ENCODE peak calls at places on chromosomes 7 and 10, in five cellular contexts. One of them, this sample, is unnamed.
A peak's percentile ranks its signal among the peaks of the same experiment; 100 is the strongest.

GRCh38 chr10:47048533-47048905 is 137.3 kb downstream of the PTPN20 start:
- DNase-seq in HepG2: no peak
- DNase-seq in NT2/D1: no peak
- DNase-seq in H1: no peak
- DNase-seq in GM12878: no peak
- DNase-seq in this sample: no peak

GRCh38 chr7:44574286-44574872 is 671 bp upstream of the DDX56 start:
- DNase-seq in HepG2: no peak
- DNase-seq in NT2/D1: no peak
- DNase-seq in H1: no peak
- DNase-seq in GM12878: no peak
- DNase-seq in this sample: no peak

GRCh38 chr10:79392020-79392398 is 44.7 kb downstream of the PPIF start:
- DNase-seq in HepG2: no peak
- DNase-seq in NT2/D1: no peak
- DNase-seq in H1: no peak
- DNase-seq in GM12878: no peak
- DNase-seq in this sample: no peak

GRCh38 chr7:133301444-133301843 is 48.6 kb downstream of the EXOC4 start:
- DNase-seq in HepG2: no peak
- DNase-seq in NT2/D1: no peak
- DNase-seq in H1: no peak
- DNase-seq in GM12878: no peak
- DNase-seq in this sample: no peak

GRCh38 chr10:15436696-15437095 is 65.6 kb upstream of the FAM171A1 start:
- DNase-seq in HepG2: no peak
- DNase-seq in NT2/D1: no peak
- DNase-seq in H1: no peak
- DNase-seq in GM12878: no peak
- DNase-seq in this sample: no peak

GRCh38 chr7:7181519-7182155 is 707 bp upstream of the C1GALT1 start:
- DNase-seq in HepG2: peak; percentile 75
- DNase-seq in NT2/D1: peak; percentile 55
- DNase-seq in H1: peak; percentile 54
- DNase-seq in GM12878: peak; percentile 68
- DNase-seq in this sample: peak; percentile 13

GRCh38 chr7:42189535-42189934 is 47.5 kb downstream of the GLI3 start:
- DNase-seq in HepG2: no peak
- DNase-seq in NT2/D1: no peak
- DNase-seq in H1: no peak
- DNase-seq in GM12878: no peak
- DNase-seq in this sample: no peak

GRCh38 chr10:129964611-129965417 is 740 bp upstream of the EBF3 start:
- DNase-seq in HepG2: no peak
- DNase-seq in NT2/D1: no peak
- DNase-seq in H1: peak; percentile 77
- DNase-seq in GM12878: no peak
- DNase-seq in this sample: no peak

GRCh38 chr10:88820990-88821389 is 18.5 kb downstream of the LIPM start:
- DNase-seq in HepG2: no peak
- DNase-seq in NT2/D1: no peak
- DNase-seq in H1: no peak
- DNase-seq in GM12878: no peak
- DNase-seq in this sample: no peak

GRCh38 chr10:96588060-96588554 is 1.3 kb upstream of the TM9SF3 start:
- DNase-seq in HepG2: peak; percentile 36
- DNase-seq in NT2/D1: no peak
- DNase-seq in H1: no peak
- DNase-seq in GM12878: no peak
- DNase-seq in this sample: no peak

GRCh38 chr7:140463111-140463510 is 16.2 kb downstream of the MKRN1 start:
- DNase-seq in HepG2: no peak
- DNase-seq in NT2/D1: no peak
- DNase-seq in H1: no peak
- DNase-seq in GM12878: no peak
- DNase-seq in this sample: no peak

GRCh38 chr10:3404381-3404780 is 231.8 kb upstream of the PITRM1 start:
- DNase-seq in HepG2: no peak
- DNase-seq in NT2/D1: no peak
- DNase-seq in H1: no peak
- DNase-seq in GM12878: no peak
- DNase-seq in this sample: no peak

GRCh38 chr7:154842608-154843007 is 160.3 kb downstream of the PAXIP1 start:
- DNase-seq in HepG2: no peak
- DNase-seq in NT2/D1: no peak
- DNase-seq in H1: no peak
- DNase-seq in GM12878: no peak
- DNase-seq in this sample: no peak

GRCh38 chr7:19122018-19122588 is 4.7 kb upstream of the TWIST1 start:
- DNase-seq in HepG2: no peak
- DNase-seq in NT2/D1: no peak
- DNase-seq in H1: no peak
- DNase-seq in GM12878: no peak
- DNase-seq in this sample: peak; percentile 27

GRCh38 chr7:2824678-2825461 is 19.2 kb downstream of the GNA12 start:
- DNase-seq in HepG2: no peak
- DNase-seq in NT2/D1: peak; percentile 84
- DNase-seq in H1: no peak
- DNase-seq in GM12878: peak; percentile 49
- DNase-seq in this sample: no peak

GRCh38 chr7:74223711-74224510 is 14.1 kb downstream of the LAT2 start:
- DNase-seq in HepG2: no peak
- DNase-seq in NT2/D1: no peak
- DNase-seq in H1: no peak
- DNase-seq in GM12878: no peak
- DNase-seq in this sample: no peak

GRCh38 chr10:97139651-97140283 is 46.0 kb downstream of the SLIT1 start:
- DNase-seq in HepG2: no peak
- DNase-seq in NT2/D1: no peak
- DNase-seq in H1: no peak
- DNase-seq in GM12878: no peak
- DNase-seq in this sample: no peak

GRCh38 chr7:112546723-112547513 is 66.1 kb downstream of the LSMEM1 start:
- DNase-seq in HepG2: peak; percentile 30
- DNase-seq in NT2/D1: no peak
- DNase-seq in H1: no peak
- DNase-seq in GM12878: no peak
- DNase-seq in this sample: no peak

GRCh38 chr7:112550468-112551060 is 69.8 kb downstream of the LSMEM1 start:
- DNase-seq in HepG2: peak; percentile 60
- DNase-seq in NT2/D1: peak; percentile 36
- DNase-seq in H1: no peak
- DNase-seq in GM12878: peak; percentile 23
- DNase-seq in this sample: peak; percentile 39

DNA sequence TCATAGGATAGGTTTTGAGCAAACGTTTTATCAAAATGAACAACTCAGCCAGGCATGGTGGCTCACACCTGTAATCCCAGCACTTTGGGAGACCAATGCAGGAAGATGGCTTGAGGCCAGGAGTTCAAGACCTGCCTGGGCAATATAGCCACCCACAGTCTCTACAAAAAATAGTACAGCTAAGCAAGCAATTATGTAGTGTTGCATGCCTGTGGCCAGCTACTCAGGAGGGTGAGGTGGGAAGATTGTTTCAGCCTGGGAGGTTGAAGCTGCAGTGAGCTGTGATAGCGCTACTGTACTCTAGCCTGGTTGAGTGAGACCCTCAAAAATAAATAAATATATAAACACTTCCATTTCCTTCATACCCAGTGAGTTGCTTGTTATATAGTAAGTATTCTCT is 67.1 kb downstream of the LSMEM1 start:
- DNase-seq in HepG2: no peak
- DNase-seq in NT2/D1: no peak
- DNase-seq in H1: no peak
- DNase-seq in GM12878: no peak
- DNase-seq in this sample: no peak
- TF ChIP-seq SUZ12 in HepG2: no peak
- TF ChIP-seq SUZ12 in NT2/D1: no peak
- TF ChIP-seq SUZ12 in H1: no peak
- TF ChIP-seq SUZ12 in GM12878: no peak
- TF ChIP-seq SUZ12 in this sample: no peak

GRCh38 chr10:72097448-72098300 is 9.3 kb upstream of the SPOCK2 start:
- DNase-seq in HepG2: peak; percentile 98
- DNase-seq in NT2/D1: no peak
- DNase-seq in H1: no peak
- DNase-seq in GM12878: no peak
- DNase-seq in this sample: no peak
- TF ChIP-seq SUZ12 in HepG2: no peak
- TF ChIP-seq SUZ12 in NT2/D1: no peak
- TF ChIP-seq SUZ12 in H1: no peak
- TF ChIP-seq SUZ12 in GM12878: no peak
- TF ChIP-seq SUZ12 in this sample: no peak

DNA sequence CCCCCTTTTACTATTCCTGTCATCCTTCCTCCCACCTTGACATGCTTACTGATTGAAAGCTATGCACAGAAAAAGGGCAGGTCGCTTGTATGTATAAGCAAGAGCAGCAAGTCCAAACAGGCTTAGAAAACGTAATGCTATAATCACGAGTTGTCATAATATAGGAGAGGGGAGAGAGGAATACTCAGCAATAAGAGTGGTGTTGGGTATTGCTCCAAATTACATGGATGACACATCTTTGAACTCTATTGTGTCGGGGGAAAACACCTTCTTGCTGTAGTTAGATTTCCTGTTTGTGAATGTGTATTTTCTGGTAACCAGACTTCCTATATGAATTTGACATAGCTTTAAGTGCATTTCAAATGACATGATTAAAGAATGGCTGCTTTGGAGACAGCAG is 7.5 kb downstream of the MET start:
- DNase-seq in HepG2: no peak
- DNase-seq in NT2/D1: no peak
- DNase-seq in H1: no peak
- DNase-seq in GM12878: no peak
- DNase-seq in this sample: no peak
- TF ChIP-seq SUZ12 in HepG2: no peak
- TF ChIP-seq SUZ12 in NT2/D1: no peak
- TF ChIP-seq SUZ12 in H1: no peak
- TF ChIP-seq SUZ12 in GM12878: no peak
- TF ChIP-seq SUZ12 in this sample: no peak

GRCh38 chr10:95290446-95290800 is 380 bp downstream of the PDLIM1 start:
- DNase-seq in HepG2: no peak
- DNase-seq in NT2/D1: no peak
- DNase-seq in H1: no peak
- DNase-seq in GM12878: no peak
- DNase-seq in this sample: peak; percentile 34

GRCh38 chr10:95289003-95289920 is 1.5 kb downstream of the PDLIM1 start:
- DNase-seq in HepG2: no peak
- DNase-seq in NT2/D1: no peak
- DNase-seq in H1: no peak
- DNase-seq in GM12878: no peak
- DNase-seq in this sample: peak; percentile 42

GRCh38 chr10:95289921-95290421 is 832 bp downstream of the PDLIM1 start:
- DNase-seq in HepG2: no peak
- DNase-seq in NT2/D1: no peak
- DNase-seq in H1: no peak
- DNase-seq in GM12878: no peak
- DNase-seq in this sample: no peak

GRCh38 chr10:95290801-95291633 is at the start of gene PDLIM1:
- DNase-seq in HepG2: peak; percentile 55
- DNase-seq in NT2/D1: no peak
- DNase-seq in H1: peak; percentile 83
- DNase-seq in GM12878: no peak
- DNase-seq in this sample: peak; percentile 88

DNA sequence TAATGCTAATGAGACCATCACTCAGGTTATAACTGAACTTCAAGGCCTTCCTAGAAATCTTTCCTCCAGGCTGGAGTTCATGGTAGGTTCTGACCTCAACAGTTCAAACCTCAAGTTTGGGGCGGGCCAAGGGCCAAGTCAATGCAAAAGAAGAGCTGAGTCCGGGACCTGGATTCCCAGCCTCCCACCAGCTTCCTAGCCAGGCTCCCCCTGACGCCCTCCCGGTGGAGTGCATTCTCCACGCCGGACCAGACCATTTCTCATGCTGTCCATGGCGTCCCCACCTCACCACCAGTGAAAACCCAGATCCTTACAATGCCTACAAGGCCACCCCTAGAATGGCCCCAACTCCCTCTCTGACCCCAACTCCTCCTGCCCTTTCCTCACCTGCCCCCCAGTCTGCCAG is 834 bp upstream of the PDLIM1 start:
- DNase-seq in HepG2: no peak
- DNase-seq in NT2/D1: no peak
- DNase-seq in H1: no peak
- DNase-seq in GM12878: no peak
- DNase-seq in this sample: no peak
- TF ChIP-seq SUZ12 in HepG2: no peak
- TF ChIP-seq SUZ12 in NT2/D1: no peak
- TF ChIP-seq SUZ12 in H1: no peak
- TF ChIP-seq SUZ12 in GM12878: no peak
- TF ChIP-seq SUZ12 in this sample: no peak

DNA sequence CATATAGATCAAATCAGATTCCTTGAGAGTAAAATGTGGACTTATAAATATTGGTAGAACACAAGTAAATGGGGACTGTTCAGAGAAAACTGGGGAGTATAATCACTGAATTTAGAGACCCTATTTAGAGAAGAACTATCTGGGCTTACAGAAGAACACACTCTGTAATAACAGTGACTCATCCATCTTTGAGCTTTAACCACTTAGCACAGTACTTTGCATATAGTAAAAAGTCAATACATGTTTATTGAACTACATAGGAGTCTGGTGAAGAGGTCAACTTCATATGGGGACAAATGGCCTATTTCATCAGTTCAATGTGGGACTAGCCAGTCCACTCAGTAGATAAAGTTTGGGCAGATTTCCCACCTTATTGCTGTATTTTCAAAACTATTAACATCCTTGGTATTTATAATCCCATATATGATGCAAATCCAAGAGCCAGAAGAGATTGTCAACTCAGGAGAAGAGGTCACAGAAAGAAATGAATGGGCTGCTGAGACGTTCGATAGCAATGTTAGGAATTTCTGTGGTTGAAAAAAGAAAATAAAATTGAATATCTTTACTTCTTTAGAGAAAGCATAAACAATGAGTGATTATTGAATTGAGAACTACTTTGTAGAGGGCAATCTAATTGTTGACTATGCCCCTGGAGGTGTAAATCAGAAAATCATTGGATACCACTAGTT is 119.3 kb upstream of the CACNA2D1 start:
- DNase-seq in HepG2: no peak
- DNase-seq in NT2/D1: no peak
- DNase-seq in H1: no peak
- DNase-seq in GM12878: no peak
- DNase-seq in this sample: no peak
- TF ChIP-seq SUZ12 in HepG2: no peak
- TF ChIP-seq SUZ12 in NT2/D1: no peak
- TF ChIP-seq SUZ12 in H1: no peak
- TF ChIP-seq SUZ12 in GM12878: no peak
- TF ChIP-seq SUZ12 in this sample: no peak

GRCh38 chr7:137272249-137272648 is 71.3 kb downstream of the PTN start:
- DNase-seq in HepG2: no peak
- DNase-seq in NT2/D1: no peak
- DNase-seq in H1: no peak
- DNase-seq in GM12878: no peak
- DNase-seq in this sample: no peak
- TF ChIP-seq SUZ12 in HepG2: no peak
- TF ChIP-seq SUZ12 in NT2/D1: no peak
- TF ChIP-seq SUZ12 in H1: no peak
- TF ChIP-seq SUZ12 in GM12878: no peak
- TF ChIP-seq SUZ12 in this sample: no peak

GRCh38 chr7:157614457-157615020 is 277.7 kb downstream of the DNAJB6 start:
- DNase-seq in HepG2: no peak
- DNase-seq in NT2/D1: no peak
- DNase-seq in H1: no peak
- DNase-seq in GM12878: no peak
- DNase-seq in this sample: no peak
- TF ChIP-seq SUZ12 in HepG2: no peak
- TF ChIP-seq SUZ12 in NT2/D1: no peak
- TF ChIP-seq SUZ12 in H1: no peak
- TF ChIP-seq SUZ12 in GM12878: no peak
- TF ChIP-seq SUZ12 in this sample: no peak